ENCODE peak calls at places on chromosomes 5 and 9, in eight cellular contexts. One of them, this sample, is unnamed.

GRCh38 chr5:171207256-171207866 is 101.7 kb upstream of the TLX3 start:
- DNase-seq in GM13977: peak
- DNase-seq in stimulated activated CD8-positive, alpha-beta memory T cell treated with anti-CD3 and anti-CD28 coated beads, Interleukin-7, amount 100 ng/mL, for 4 hours: no peak
- DNase-seq in AG08396: peak
- DNase-seq in globus pallidus: peak
- DNase-seq in T-helper 2 cell: peak
- DNase-seq in astrocyte of the spinal cord: peak
- DNase-seq in amygdala: no peak
- DNase-seq in this sample: no peak

GRCh38 chr5:389891-390290 is 53.1 kb upstream of the EXOC3 start:
- DNase-seq in globus pallidus: no peak
- DNase-seq in astrocyte of the spinal cord: no peak
- DNase-seq in T-helper 2 cell: no peak
- DNase-seq in AG08396: no peak
- DNase-seq in stimulated activated CD8-positive, alpha-beta memory T cell treated with anti-CD3 and anti-CD28 coated beads, Interleukin-7, amount 100 ng/mL, for 4 hours: no peak
- DNase-seq in amygdala: no peak
- DNase-seq in GM13977: no peak
- DNase-seq in this sample: no peak

GRCh38 chr5:159800131-159800830 is 116.0 kb upstream of the ADRA1B start:
- DNase-seq in AG08396: no peak
- DNase-seq in stimulated activated CD8-positive, alpha-beta memory T cell treated with anti-CD3 and anti-CD28 coated beads, Interleukin-7, amount 100 ng/mL, for 4 hours: no peak
- DNase-seq in astrocyte of the spinal cord: no peak
- DNase-seq in amygdala: no peak
- DNase-seq in GM13977: no peak
- DNase-seq in T-helper 2 cell: no peak
- DNase-seq in globus pallidus: no peak
- DNase-seq in this sample: no peak

GRCh38 chr9:32627394-32627954 is 8.0 kb downstream of the TAF1L start:
- DNase-seq in GM13977: no peak
- DNase-seq in amygdala: no peak
- DNase-seq in globus pallidus: no peak
- DNase-seq in astrocyte of the spinal cord: no peak
- DNase-seq in AG08396: no peak
- DNase-seq in T-helper 2 cell: no peak
- DNase-seq in stimulated activated CD8-positive, alpha-beta memory T cell treated with anti-CD3 and anti-CD28 coated beads, Interleukin-7, amount 100 ng/mL, for 4 hours: no peak
- DNase-seq in this sample: no peak

GRCh38 chr9:38432922-38433510 is 8.8 kb upstream of the IGFBPL1 start:
- DNase-seq in amygdala: no peak
- DNase-seq in globus pallidus: peak
- DNase-seq in AG08396: no peak
- DNase-seq in T-helper 2 cell: peak
- DNase-seq in stimulated activated CD8-positive, alpha-beta memory T cell treated with anti-CD3 and anti-CD28 coated beads, Interleukin-7, amount 100 ng/mL, for 4 hours: no peak
- DNase-seq in GM13977: no peak
- DNase-seq in astrocyte of the spinal cord: peak
- DNase-seq in this sample: no peak

GRCh38 chr5:135203593-135204036 is 169.6 kb upstream of the PITX1 start:
- DNase-seq in astrocyte of the spinal cord: peak
- DNase-seq in GM13977: no peak
- DNase-seq in amygdala: no peak
- DNase-seq in T-helper 2 cell: no peak
- DNase-seq in stimulated activated CD8-positive, alpha-beta memory T cell treated with anti-CD3 and anti-CD28 coated beads, Interleukin-7, amount 100 ng/mL, for 4 hours: no peak
- DNase-seq in globus pallidus: no peak
- DNase-seq in AG08396: no peak
- DNase-seq in this sample: no peak

GRCh38 chr5:102766295-102767090 is 11.4 kb downstream of the PAM start:
- DNase-seq in globus pallidus: no peak
- DNase-seq in stimulated activated CD8-positive, alpha-beta memory T cell treated with anti-CD3 and anti-CD28 coated beads, Interleukin-7, amount 100 ng/mL, for 4 hours: no peak
- DNase-seq in GM13977: no peak
- DNase-seq in astrocyte of the spinal cord: no peak
- DNase-seq in amygdala: no peak
- DNase-seq in T-helper 2 cell: no peak
- DNase-seq in AG08396: no peak
- DNase-seq in this sample: no peak

GRCh38 chr9:87950765-87951488 is 23.4 kb downstream of the CDK20 start:
- DNase-seq in amygdala: no peak
- DNase-seq in AG08396: peak
- DNase-seq in GM13977: peak
- DNase-seq in T-helper 2 cell: peak
- DNase-seq in astrocyte of the spinal cord: no peak
- DNase-seq in globus pallidus: no peak
- DNase-seq in stimulated activated CD8-positive, alpha-beta memory T cell treated with anti-CD3 and anti-CD28 coated beads, Interleukin-7, amount 100 ng/mL, for 4 hours: no peak
- DNase-seq in this sample: no peak

GRCh38 chr5:159210306-159210722 is 961 bp upstream of the RNF145 start:
- DNase-seq in amygdala: no peak
- DNase-seq in astrocyte of the spinal cord: no peak
- DNase-seq in globus pallidus: no peak
- DNase-seq in GM13977: peak
- DNase-seq in AG08396: no peak
- DNase-seq in stimulated activated CD8-positive, alpha-beta memory T cell treated with anti-CD3 and anti-CD28 coated beads, Interleukin-7, amount 100 ng/mL, for 4 hours: no peak
- DNase-seq in T-helper 2 cell: no peak
- DNase-seq in this sample: no peak

GRCh38 chr9:38106488-38106887 is 37.5 kb upstream of the SHB start:
- DNase-seq in amygdala: no peak
- DNase-seq in astrocyte of the spinal cord: no peak
- DNase-seq in AG08396: no peak
- DNase-seq in GM13977: no peak
- DNase-seq in stimulated activated CD8-positive, alpha-beta memory T cell treated with anti-CD3 and anti-CD28 coated beads, Interleukin-7, amount 100 ng/mL, for 4 hours: no peak
- DNase-seq in globus pallidus: no peak
- DNase-seq in T-helper 2 cell: no peak
- DNase-seq in this sample: no peak

GRCh38 chr9:99859395-99859980 is 37.8 kb downstream of the NR4A3 start:
- DNase-seq in astrocyte of the spinal cord: no peak
- DNase-seq in T-helper 2 cell: no peak
- DNase-seq in amygdala: no peak
- DNase-seq in GM13977: no peak
- DNase-seq in stimulated activated CD8-positive, alpha-beta memory T cell treated with anti-CD3 and anti-CD28 coated beads, Interleukin-7, amount 100 ng/mL, for 4 hours: no peak
- DNase-seq in AG08396: peak
- DNase-seq in globus pallidus: peak
- DNase-seq in this sample: no peak

GRCh38 chr9:73155968-73156592 is 4.4 kb downstream of the ANXA1 start:
- DNase-seq in amygdala: no peak
- DNase-seq in astrocyte of the spinal cord: no peak
- DNase-seq in stimulated activated CD8-positive, alpha-beta memory T cell treated with anti-CD3 and anti-CD28 coated beads, Interleukin-7, amount 100 ng/mL, for 4 hours: no peak
- DNase-seq in GM13977: no peak
- DNase-seq in T-helper 2 cell: no peak
- DNase-seq in globus pallidus: no peak
- DNase-seq in AG08396: no peak
- DNase-seq in this sample: no peak

GRCh38 chr9:107422189-107422802 is 67.3 kb downstream of the KLF4 start:
- DNase-seq in astrocyte of the spinal cord: peak
- DNase-seq in T-helper 2 cell: peak
- DNase-seq in AG08396: peak
- DNase-seq in stimulated activated CD8-positive, alpha-beta memory T cell treated with anti-CD3 and anti-CD28 coated beads, Interleukin-7, amount 100 ng/mL, for 4 hours: no peak
- DNase-seq in GM13977: peak
- DNase-seq in globus pallidus: peak
- DNase-seq in amygdala: peak
- DNase-seq in this sample: no peak

GRCh38 chr9:109816490-109816889 is 36.5 kb downstream of the PALM2AKAP2 start:
- DNase-seq in T-helper 2 cell: no peak
- DNase-seq in amygdala: no peak
- DNase-seq in GM13977: no peak
- DNase-seq in globus pallidus: peak
- DNase-seq in stimulated activated CD8-positive, alpha-beta memory T cell treated with anti-CD3 and anti-CD28 coated beads, Interleukin-7, amount 100 ng/mL, for 4 hours: no peak
- DNase-seq in AG08396: peak
- DNase-seq in astrocyte of the spinal cord: peak
- DNase-seq in this sample: no peak

GRCh38 chr5:40406426-40407211 is 273.1 kb upstream of the PTGER4 start:
- DNase-seq in T-helper 2 cell: peak
- DNase-seq in amygdala: no peak
- DNase-seq in stimulated activated CD8-positive, alpha-beta memory T cell treated with anti-CD3 and anti-CD28 coated beads, Interleukin-7, amount 100 ng/mL, for 4 hours: no peak
- DNase-seq in astrocyte of the spinal cord: no peak
- DNase-seq in AG08396: no peak
- DNase-seq in GM13977: no peak
- DNase-seq in globus pallidus: peak
- DNase-seq in this sample: peak

GRCh38 chr9:97557606-97558095 is 56.2 kb downstream of the TMOD1 start:
- DNase-seq in T-helper 2 cell: no peak
- DNase-seq in astrocyte of the spinal cord: no peak
- DNase-seq in AG08396: no peak
- DNase-seq in globus pallidus: peak
- DNase-seq in amygdala: no peak
- DNase-seq in stimulated activated CD8-positive, alpha-beta memory T cell treated with anti-CD3 and anti-CD28 coated beads, Interleukin-7, amount 100 ng/mL, for 4 hours: no peak
- DNase-seq in GM13977: no peak
- DNase-seq in this sample: peak

GRCh38 chr5:118326496-118327045 is 661.8 kb downstream of the DTWD2 start:
- DNase-seq in stimulated activated CD8-positive, alpha-beta memory T cell treated with anti-CD3 and anti-CD28 coated beads, Interleukin-7, amount 100 ng/mL, for 4 hours: no peak
- DNase-seq in AG08396: no peak
- DNase-seq in GM13977: no peak
- DNase-seq in T-helper 2 cell: no peak
- DNase-seq in amygdala: no peak
- DNase-seq in globus pallidus: no peak
- DNase-seq in astrocyte of the spinal cord: peak
- DNase-seq in this sample: no peak

GRCh38 chr9:98563997-98564396 is 144.7 kb downstream of the GABBR2 start:
- DNase-seq in globus pallidus: no peak
- DNase-seq in GM13977: no peak
- DNase-seq in T-helper 2 cell: no peak
- DNase-seq in AG08396: no peak
- DNase-seq in stimulated activated CD8-positive, alpha-beta memory T cell treated with anti-CD3 and anti-CD28 coated beads, Interleukin-7, amount 100 ng/mL, for 4 hours: no peak
- DNase-seq in astrocyte of the spinal cord: no peak
- DNase-seq in amygdala: no peak
- DNase-seq in this sample: no peak

GRCh38 chr5:11851402-11851801 is 52.8 kb downstream of the CTNND2 start:
- DNase-seq in globus pallidus: peak
- DNase-seq in amygdala: no peak
- DNase-seq in GM13977: no peak
- DNase-seq in stimulated activated CD8-positive, alpha-beta memory T cell treated with anti-CD3 and anti-CD28 coated beads, Interleukin-7, amount 100 ng/mL, for 4 hours: no peak
- DNase-seq in astrocyte of the spinal cord: peak
- DNase-seq in AG08396: no peak
- DNase-seq in T-helper 2 cell: no peak
- DNase-seq in this sample: no peak

GRCh38 chr5:103441523-103441922 is 121.1 kb downstream of the NUDT12 start:
- DNase-seq in astrocyte of the spinal cord: no peak
- DNase-seq in T-helper 2 cell: no peak
- DNase-seq in amygdala: no peak
- DNase-seq in AG08396: no peak
- DNase-seq in GM13977: no peak
- DNase-seq in globus pallidus: no peak
- DNase-seq in stimulated activated CD8-positive, alpha-beta memory T cell treated with anti-CD3 and anti-CD28 coated beads, Interleukin-7, amount 100 ng/mL, for 4 hours: no peak
- DNase-seq in this sample: no peak

GRCh38 chr9:33025572-33026347 is 687 bp downstream of the DNAJA1 start:
- DNase-seq in stimulated activated CD8-positive, alpha-beta memory T cell treated with anti-CD3 and anti-CD28 coated beads, Interleukin-7, amount 100 ng/mL, for 4 hours: peak
- DNase-seq in amygdala: no peak
- DNase-seq in AG08396: peak
- DNase-seq in GM13977: peak
- DNase-seq in T-helper 2 cell: peak
- DNase-seq in astrocyte of the spinal cord: peak
- DNase-seq in globus pallidus: peak
- DNase-seq in this sample: peak

GRCh38 chr9:134295101-134295745 is 31.0 kb upstream of the RXRA start:
- DNase-seq in stimulated activated CD8-positive, alpha-beta memory T cell treated with anti-CD3 and anti-CD28 coated beads, Interleukin-7, amount 100 ng/mL, for 4 hours: no peak
- DNase-seq in amygdala: no peak
- DNase-seq in globus pallidus: no peak
- DNase-seq in AG08396: no peak
- DNase-seq in astrocyte of the spinal cord: no peak
- DNase-seq in T-helper 2 cell: no peak
- DNase-seq in GM13977: no peak
- DNase-seq in this sample: no peak

GRCh38 chr5:376951-377325 is 55.4 kb downstream of the AHRR start:
- DNase-seq in astrocyte of the spinal cord: no peak
- DNase-seq in stimulated activated CD8-positive, alpha-beta memory T cell treated with anti-CD3 and anti-CD28 coated beads, Interleukin-7, amount 100 ng/mL, for 4 hours: no peak
- DNase-seq in GM13977: no peak
- DNase-seq in amygdala: no peak
- DNase-seq in AG08396: no peak
- DNase-seq in globus pallidus: no peak
- DNase-seq in T-helper 2 cell: no peak
- DNase-seq in this sample: no peak

GRCh38 chr5:107826311-107827000 is 155.7 kb upstream of the EFNA5 start:
- DNase-seq in amygdala: no peak
- DNase-seq in astrocyte of the spinal cord: no peak
- DNase-seq in stimulated activated CD8-positive, alpha-beta memory T cell treated with anti-CD3 and anti-CD28 coated beads, Interleukin-7, amount 100 ng/mL, for 4 hours: no peak
- DNase-seq in AG08396: no peak
- DNase-seq in GM13977: no peak
- DNase-seq in T-helper 2 cell: no peak
- DNase-seq in globus pallidus: no peak
- DNase-seq in this sample: no peak

GRCh38 chr9:136261686-136262430 is 16.2 kb upstream of the QSOX2 start:
- DNase-seq in amygdala: no peak
- DNase-seq in globus pallidus: no peak
- DNase-seq in astrocyte of the spinal cord: no peak
- DNase-seq in T-helper 2 cell: no peak
- DNase-seq in GM13977: no peak
- DNase-seq in AG08396: no peak
- DNase-seq in stimulated activated CD8-positive, alpha-beta memory T cell treated with anti-CD3 and anti-CD28 coated beads, Interleukin-7, amount 100 ng/mL, for 4 hours: no peak
- DNase-seq in this sample: no peak

GRCh38 chr9:126696764-126697145 is 83.0 kb downstream of the LMX1B start:
- DNase-seq in amygdala: no peak
- DNase-seq in GM13977: no peak
- DNase-seq in AG08396: no peak
- DNase-seq in globus pallidus: no peak
- DNase-seq in stimulated activated CD8-positive, alpha-beta memory T cell treated with anti-CD3 and anti-CD28 coated beads, Interleukin-7, amount 100 ng/mL, for 4 hours: no peak
- DNase-seq in astrocyte of the spinal cord: no peak
- DNase-seq in T-helper 2 cell: no peak
- DNase-seq in this sample: no peak

GRCh38 chr9:94920439-94920951 is 194.0 kb downstream of the AOPEP start:
- DNase-seq in stimulated activated CD8-positive, alpha-beta memory T cell treated with anti-CD3 and anti-CD28 coated beads, Interleukin-7, amount 100 ng/mL, for 4 hours: no peak
- DNase-seq in amygdala: no peak
- DNase-seq in globus pallidus: no peak
- DNase-seq in astrocyte of the spinal cord: no peak
- DNase-seq in GM13977: no peak
- DNase-seq in AG08396: peak
- DNase-seq in T-helper 2 cell: no peak
- DNase-seq in this sample: no peak

GRCh38 chr9:136170291-136170901 is 34.5 kb downstream of the LHX3 start:
- DNase-seq in AG08396: peak
- DNase-seq in globus pallidus: no peak
- DNase-seq in GM13977: peak
- DNase-seq in T-helper 2 cell: peak
- DNase-seq in stimulated activated CD8-positive, alpha-beta memory T cell treated with anti-CD3 and anti-CD28 coated beads, Interleukin-7, amount 100 ng/mL, for 4 hours: peak
- DNase-seq in astrocyte of the spinal cord: no peak
- DNase-seq in amygdala: no peak
- DNase-seq in this sample: peak

GRCh38 chr5:134550271-134551214 is 25.1 kb downstream of the JADE2 start:
- DNase-seq in GM13977: no peak
- DNase-seq in AG08396: no peak
- DNase-seq in globus pallidus: no peak
- DNase-seq in amygdala: no peak
- DNase-seq in astrocyte of the spinal cord: peak
- DNase-seq in T-helper 2 cell: no peak
- DNase-seq in stimulated activated CD8-positive, alpha-beta memory T cell treated with anti-CD3 and anti-CD28 coated beads, Interleukin-7, amount 100 ng/mL, for 4 hours: no peak
- DNase-seq in this sample: peak

GRCh38 chr9:27005491-27005890 is at the start of gene LRRC19:
- DNase-seq in T-helper 2 cell: no peak
- DNase-seq in globus pallidus: no peak
- DNase-seq in stimulated activated CD8-positive, alpha-beta memory T cell treated with anti-CD3 and anti-CD28 coated beads, Interleukin-7, amount 100 ng/mL, for 4 hours: no peak
- DNase-seq in amygdala: no peak
- DNase-seq in GM13977: no peak
- DNase-seq in AG08396: no peak
- DNase-seq in astrocyte of the spinal cord: no peak
- DNase-seq in this sample: no peak

This sample was measured in Peyer's patch.